ENCODE peak calls at places on chromosomes 6 and 20, in eight cellular contexts. C, O, Z, X, D, R, Y and P are unnamed samples.

GRCh38 chr20:51624157-51624731 is 81.7 kb upstream of the NFATC2 start:
- DNase-seq in Z (peak), O (peak), D (no peak), X (peak), Y (peak), C (peak), R (peak), P (no peak)

GRCh38 chr6:37622639-37623038 is 75.0 kb downstream of the MDGA1 start:
- DNase-seq in O (no peak), Y (no peak), X (peak), Z (no peak), R (no peak), D (no peak), C (no peak), P (no peak)

GRCh38 chr20:44896583-44896982 is 11.1 kb downstream of the YWHAB start:
- DNase-seq in Z (peak), D (no peak), X (peak), O (no peak), Y (no peak), R (no peak), C (no peak), P (no peak)

GRCh38 chr6:104705095-104705707 is 154.5 kb downstream of the HACE1 start:
- DNase-seq in Y (peak), O (no peak), R (peak), C (no peak), D (no peak), Z (peak), X (peak), P (no peak)

GRCh38 chr6:144331610-144332009 is 46.5 kb downstream of the UTRN start:
- DNase-seq in Z (peak), X (no peak), R (no peak), D (no peak), C (no peak), O (no peak), Y (no peak), P (no peak)

GRCh38 chr6:15491255-15491985 is 171.4 kb downstream of the DTNBP1 start:
- DNase-seq in R (peak), D (peak), C (peak), X (peak), Z (peak), Y (peak), O (peak), P (peak)

GRCh38 chr20:17558154-17558940 is 11.5 kb upstream of the DSTN start:
- DNase-seq in Z (peak), D (no peak), X (no peak), C (no peak), O (peak), Y (peak), R (peak), P (no peak)

GRCh38 chr6:151494235-151494950 is 576 bp downstream of the CCDC170 start:
- DNase-seq in X (peak), O (peak), R (peak), Y (peak), C (peak), Z (peak), D (no peak), P (no peak)

GRCh38 chr6:155762649-155763048 is 307.0 kb upstream of the NOX3 start:
- DNase-seq in C (no peak), R (no peak), D (no peak), Z (no peak), X (no peak), O (no peak), Y (no peak), P (no peak)

GRCh38 chr6:145428656-145429173 is 306.6 kb downstream of the EPM2A start:
- DNase-seq in O (no peak), Y (no peak), X (no peak), Z (no peak), D (no peak), C (no peak), R (no peak), P (no peak)

GRCh38 chr6:116118608-116119007 is 7.3 kb downstream of the COL10A1 start:
- DNase-seq in D (no peak), O (no peak), Z (peak), R (peak), Y (no peak), X (no peak), C (no peak), P (no peak)

GRCh38 chr6:64330694-64331309 is 695.2 kb downstream of the PHF3 start:
- DNase-seq in D (peak), X (peak), Z (peak), R (peak), C (peak), O (peak), Y (peak), P (no peak)

GRCh38 chr20:62609170-62609786 is 33.0 kb upstream of the SLCO4A1 start:
- DNase-seq in O (no peak), D (no peak), R (no peak), Z (no peak), Y (no peak), C (peak), X (no peak), P (no peak)

GRCh38 chr6:3291987-3292386 is 33.2 kb downstream of the PSMG4 start:
- DNase-seq in D (no peak), O (no peak), Z (no peak), C (no peak), R (no peak), Y (no peak), X (no peak), P (no peak)

GRCh38 chr6:90126178-90126577 is 170.5 kb downstream of the BACH2 start:
- DNase-seq in Z (no peak), D (no peak), X (no peak), Y (no peak), O (no peak), R (no peak), C (no peak), P (no peak)

GRCh38 chr6:25389501-25389900 is 110.3 kb downstream of the CARMIL1 start:
- DNase-seq in Y (no peak), R (peak), X (no peak), O (no peak), Z (no peak), C (no peak), D (no peak), P (no peak)

GRCh38 chr6:107491059-107491609 is 1.2 kb downstream of the SOBP start:
- DNase-seq in O (peak), Y (peak), C (peak), D (no peak), Z (peak), R (peak), X (peak), P (peak)

GRCh38 chr6:44735631-44735963 is 348.1 kb downstream of the CDC5L start:
- DNase-seq in Z (peak), C (no peak), Y (no peak), X (no peak), R (peak), O (no peak), D (peak), P (no peak)

GRCh38 chr6:160057080-160057479 is 64.5 kb upstream of the SLC22A1 start:
- DNase-seq in R (no peak), C (no peak), Y (no peak), D (no peak), Z (no peak), X (no peak), O (no peak), P (no peak)

GRCh38 chr6:41553405-41553999 is 7.3 kb downstream of the FOXP4 start:
- DNase-seq in Z (no peak), C (no peak), O (no peak), D (no peak), X (no peak), R (no peak), Y (no peak), P (no peak)

GRCh38 chr6:157530126-157530525 is 149.1 kb downstream of the ZDHHC14 start:
- DNase-seq in D (no peak), O (no peak), C (no peak), Y (no peak), R (no peak), Z (no peak), X (no peak), P (no peak)

GRCh38 chr20:9119776-9120175 is 50.9 kb downstream of the PLCB4 start:
- DNase-seq in O (no peak), R (peak), Y (peak), D (no peak), C (peak), X (no peak), Z (no peak), P (peak)

GRCh38 chr6:109091314-109092009 is 3.2 kb downstream of the SESN1 start:
- DNase-seq in O (no peak), R (no peak), Z (no peak), Y (no peak), X (no peak), D (no peak), C (no peak), P (peak)

GRCh38 chr6:80733645-80734044 is 627.2 kb downstream of the BCKDHB start:
- DNase-seq in C (no peak), Z (no peak), Y (no peak), D (no peak), O (no peak), X (no peak), R (no peak), P (no peak)

GRCh38 chr20:57361517-57361916 is 10.5 kb downstream of the RAE1 start:
- DNase-seq in D (no peak), X (no peak), Y (no peak), C (no peak), R (peak), Z (peak), O (no peak), P (no peak)

GRCh38 chr20:34364013-34364382 is 925 bp downstream of the ITCH start:
- DNase-seq in R (no peak), D (no peak), O (peak), C (no peak), X (peak), Z (peak), Y (peak), P (no peak)

GRCh38 chr6:71588490-71588889 is 297.9 kb upstream of the RIMS1 start:
- DNase-seq in C (peak), O (no peak), X (no peak), D (no peak), R (no peak), Z (no peak), Y (no peak), P (no peak)

GRCh38 chr6:104682722-104683643 is 176.7 kb downstream of the HACE1 start:
- DNase-seq in C (peak), Z (peak), O (peak), D (no peak), Y (peak), R (peak), X (peak), P (no peak)

GRCh38 chr6:139303176-139303575 is 11.4 kb upstream of the TXLNB start:
- DNase-seq in R (no peak), C (no peak), O (no peak), Z (peak), Y (no peak), D (no peak), X (no peak), P (no peak)

GRCh38 chr6:105137388-105137787 is 42.4 kb downstream of the POPDC3 start:
- DNase-seq in C (peak), Z (no peak), D (no peak), R (peak), X (no peak), O (peak), Y (peak), P (peak)

GRCh38 chr6:33921745-33922144 is 117.9 kb upstream of the MLN start:
- DNase-seq in X (no peak), Y (no peak), Z (no peak), D (no peak), O (no peak), R (no peak), C (no peak), P (no peak)

GRCh38 chr6:33925210-33925609 is 121.4 kb upstream of the MLN start:
- DNase-seq in C (no peak), Z (no peak), O (no peak), Y (no peak), X (no peak), R (no peak), D (no peak), P (no peak)

GRCh38 chr6:33926451-33926850 is 122.6 kb upstream of the MLN start:
- DNase-seq in O (no peak), D (no peak), C (no peak), X (peak), R (peak), Y (no peak), Z (no peak), P (no peak)

GRCh38 chr6:33925869-33926268 is 122.1 kb upstream of the MLN start:
- DNase-seq in R (no peak), X (no peak), D (no peak), C (no peak), Y (no peak), Z (no peak), O (no peak), P (no peak)

GRCh38 chr6:33923857-33924514 is 120.2 kb upstream of the MLN start:
- DNase-seq in R (no peak), Y (no peak), D (no peak), C (no peak), X (no peak), O (no peak), Z (no peak), P (no peak)
- H3K27ac ChIP-seq in R (no peak), Y (no peak), D (no peak), C (no peak), X (no peak), O (no peak), Z (no peak), P (no peak)

GRCh38 chr20:58895099-58895795 is 42.7 kb downstream of the GNAS start:
- DNase-seq in D (no peak), Z (no peak), O (no peak), X (no peak), R (no peak), C (no peak), Y (no peak), P (no peak)
- H3K4me3 ChIP-seq in D (peak), Z (no peak), O (no peak), X (peak), R (peak), C (no peak), Y (peak), P (peak)

GRCh38 chr20:23669866-23670265 is 19.0 kb downstream of the CST4 start:
- DNase-seq in X (no peak), D (no peak), Y (no peak), C (no peak), O (no peak), R (no peak), Z (no peak), P (no peak)
- H3K27ac ChIP-seq in X (no peak), D (no peak), Y (no peak), C (no peak), O (no peak), R (no peak), Z (no peak), P (no peak)

GRCh38 chr6:53069431-53069830 is 4.2 kb downstream of the FBXO9 start:
- DNase-seq in Z (no peak), O (no peak), X (no peak), D (no peak), Y (no peak), R (no peak), C (no peak), P (no peak)

GRCh38 chr6:53070808-53071207 is 5.6 kb downstream of the FBXO9 start:
- DNase-seq in C (no peak), D (no peak), O (no peak), Z (no peak), Y (no peak), R (no peak), X (no peak), P (no peak)

DNA sequence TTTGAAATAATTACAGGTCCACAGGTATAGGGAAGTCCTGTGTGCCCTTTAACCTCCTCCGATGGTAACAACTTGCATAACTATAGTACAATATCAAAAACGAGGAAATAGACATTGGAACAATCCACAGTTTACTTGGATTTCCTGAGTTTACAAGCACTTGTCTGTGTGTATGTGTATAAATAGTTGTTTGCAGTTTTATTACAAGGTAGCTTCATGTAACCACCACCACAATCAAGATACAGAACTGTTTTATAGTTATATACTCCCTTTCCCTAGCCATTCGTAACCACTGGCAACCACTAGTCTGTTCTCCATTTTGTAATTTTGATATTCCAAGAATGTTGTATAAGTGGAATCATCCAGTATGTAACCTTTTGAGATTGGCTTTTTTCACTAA is 9.1 kb downstream of the FBXO9 start:
- DNase-seq in C (no peak), Y (no peak), O (no peak), D (no peak), Z (no peak), X (no peak), R (no peak), P (no peak)
- H3K4me3 ChIP-seq in C (no peak), Y (no peak), O (no peak), D (no peak), Z (no peak), X (no peak), R (no peak), P (no peak)